ENCODE peak calls at places on chromosomes 5 and 9, in eight cellular contexts. One of them, this sample, is unnamed. For H3K36me3, the result is how much of the 10 kb centered on the place peaks cover.

GRCh38 chr5:175386526-175386925 is 57.5 kb downstream of the DRD1 start:
- DNase-seq in heart right ventricle: no peak
- DNase-seq in MM.1S: no peak
- DNase-seq in uterus: no peak
- DNase-seq in GM23338: no peak
- DNase-seq in endothelial cell of umbilical vein: no peak
- DNase-seq in right lobe of liver: no peak
- DNase-seq in PC-3: no peak
- DNase-seq in this sample: no peak

GRCh38 chr9:112120471-112120925 is 54.6 kb downstream of the SUSD1 start:
- DNase-seq in heart right ventricle: no peak
- DNase-seq in MM.1S: no peak
- DNase-seq in uterus: no peak
- DNase-seq in GM23338: peak
- DNase-seq in endothelial cell of umbilical vein: no peak
- DNase-seq in right lobe of liver: no peak
- DNase-seq in PC-3: no peak
- DNase-seq in this sample: peak

GRCh38 chr5:117473075-117473595 is 898.5 kb upstream of the SEMA6A start:
- DNase-seq in heart right ventricle: no peak
- DNase-seq in MM.1S: no peak
- DNase-seq in uterus: no peak
- DNase-seq in GM23338: no peak
- DNase-seq in endothelial cell of umbilical vein: no peak
- DNase-seq in right lobe of liver: no peak
- DNase-seq in PC-3: no peak
- DNase-seq in this sample: no peak

GRCh38 chr5:99955962-99956361 is 579.2 kb upstream of the FAM174A start:
- DNase-seq in heart right ventricle: no peak
- DNase-seq in MM.1S: no peak
- DNase-seq in uterus: no peak
- DNase-seq in GM23338: no peak
- DNase-seq in endothelial cell of umbilical vein: no peak
- DNase-seq in right lobe of liver: no peak
- DNase-seq in PC-3: no peak
- DNase-seq in this sample: no peak

GRCh38 chr5:17441351-17441750 is 56.7 kb upstream of the TAF11L2 start:
- DNase-seq in heart right ventricle: no peak
- DNase-seq in MM.1S: no peak
- DNase-seq in uterus: no peak
- DNase-seq in GM23338: no peak
- DNase-seq in endothelial cell of umbilical vein: no peak
- DNase-seq in right lobe of liver: no peak
- DNase-seq in PC-3: peak
- DNase-seq in this sample: no peak

GRCh38 chr5:108420755-108421154 is 38.9 kb upstream of the FBXL17 start:
- DNase-seq in heart right ventricle: no peak
- DNase-seq in MM.1S: no peak
- DNase-seq in uterus: no peak
- DNase-seq in GM23338: no peak
- DNase-seq in endothelial cell of umbilical vein: no peak
- DNase-seq in right lobe of liver: no peak
- DNase-seq in PC-3: no peak
- DNase-seq in this sample: no peak

GRCh38 chr9:18605763-18606162 is 131.8 kb downstream of the ADAMTSL1 start:
- DNase-seq in heart right ventricle: peak
- DNase-seq in MM.1S: no peak
- DNase-seq in uterus: peak
- DNase-seq in GM23338: no peak
- DNase-seq in endothelial cell of umbilical vein: peak
- DNase-seq in right lobe of liver: peak
- DNase-seq in PC-3: no peak
- DNase-seq in this sample: no peak

GRCh38 chr5:108686676-108687075 is 61.0 kb upstream of the FER start:
- DNase-seq in heart right ventricle: no peak
- DNase-seq in MM.1S: no peak
- DNase-seq in uterus: no peak
- DNase-seq in GM23338: peak
- DNase-seq in endothelial cell of umbilical vein: no peak
- DNase-seq in right lobe of liver: no peak
- DNase-seq in PC-3: no peak
- DNase-seq in this sample: no peak

GRCh38 chr5:98705841-98706240 is 67.6 kb upstream of the RGMB start:
- DNase-seq in heart right ventricle: no peak
- DNase-seq in MM.1S: no peak
- DNase-seq in uterus: no peak
- DNase-seq in GM23338: no peak
- DNase-seq in endothelial cell of umbilical vein: no peak
- DNase-seq in right lobe of liver: no peak
- DNase-seq in PC-3: peak
- DNase-seq in this sample: no peak

GRCh38 chr9:129497064-129497836 is 123.7 kb downstream of the C9orf50 start:
- DNase-seq in heart right ventricle: peak
- DNase-seq in MM.1S: no peak
- DNase-seq in uterus: peak
- DNase-seq in GM23338: peak
- DNase-seq in endothelial cell of umbilical vein: peak
- DNase-seq in right lobe of liver: peak
- DNase-seq in PC-3: no peak
- DNase-seq in this sample: peak

GRCh38 chr5:41281215-41281810 is 68.0 kb upstream of the C6 start:
- DNase-seq in heart right ventricle: no peak
- DNase-seq in MM.1S: no peak
- DNase-seq in uterus: no peak
- DNase-seq in GM23338: no peak
- DNase-seq in endothelial cell of umbilical vein: no peak
- DNase-seq in right lobe of liver: no peak
- DNase-seq in PC-3: no peak
- DNase-seq in this sample: no peak

GRCh38 chr5:147464211-147464610 is 45.7 kb downstream of the DPYSL3 start:
- DNase-seq in heart right ventricle: no peak
- DNase-seq in MM.1S: peak
- DNase-seq in uterus: no peak
- DNase-seq in GM23338: peak
- DNase-seq in endothelial cell of umbilical vein: peak
- DNase-seq in right lobe of liver: no peak
- DNase-seq in PC-3: peak
- DNase-seq in this sample: peak

GRCh38 chr9:127178646-127179632 is 56.5 kb upstream of the ANGPTL2 start:
- DNase-seq in heart right ventricle: peak
- DNase-seq in MM.1S: no peak
- DNase-seq in uterus: peak
- DNase-seq in GM23338: peak
- DNase-seq in endothelial cell of umbilical vein: peak
- DNase-seq in right lobe of liver: no peak
- DNase-seq in PC-3: no peak
- DNase-seq in this sample: no peak

GRCh38 chr5:139659673-139660072 is 11.5 kb downstream of the CXXC5 start:
- DNase-seq in heart right ventricle: no peak
- DNase-seq in MM.1S: no peak
- DNase-seq in uterus: no peak
- DNase-seq in GM23338: peak
- DNase-seq in endothelial cell of umbilical vein: peak
- DNase-seq in right lobe of liver: no peak
- DNase-seq in PC-3: no peak
- DNase-seq in this sample: peak

GRCh38 chr5:69309380-69309779 is 23.2 kb downstream of the CCDC125 start:
- DNase-seq in heart right ventricle: no peak
- DNase-seq in MM.1S: no peak
- DNase-seq in uterus: no peak
- DNase-seq in GM23338: no peak
- DNase-seq in endothelial cell of umbilical vein: no peak
- DNase-seq in right lobe of liver: no peak
- DNase-seq in PC-3: no peak
- DNase-seq in this sample: no peak

GRCh38 chr5:166772770-166773169 is 1518.7 kb upstream of the WWC1 start:
- DNase-seq in heart right ventricle: no peak
- DNase-seq in MM.1S: no peak
- DNase-seq in uterus: no peak
- DNase-seq in GM23338: no peak
- DNase-seq in endothelial cell of umbilical vein: no peak
- DNase-seq in right lobe of liver: no peak
- DNase-seq in PC-3: peak
- DNase-seq in this sample: no peak

DNA sequence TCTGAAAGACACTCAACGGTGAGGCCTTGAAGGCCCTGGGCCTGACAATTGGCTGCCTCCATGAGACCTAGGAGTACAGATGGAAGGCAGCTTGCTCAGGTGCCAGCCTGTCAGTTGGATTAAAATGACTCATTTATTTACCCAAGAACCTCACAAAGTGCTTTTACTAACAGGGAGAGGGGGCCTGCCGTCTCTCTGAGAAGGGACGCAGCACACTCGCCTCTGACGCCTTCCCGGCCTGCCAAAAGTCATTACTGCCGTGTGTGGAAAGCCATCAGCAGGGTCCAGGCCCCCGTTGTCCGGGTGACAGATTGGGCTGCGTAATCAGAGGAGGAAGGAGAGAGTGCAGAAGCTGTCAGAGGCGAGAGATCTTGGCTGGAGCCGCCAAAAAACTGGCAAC is 32.4 kb downstream of the DDX31 start:
- DNase-seq in heart right ventricle: no peak
- DNase-seq in MM.1S: no peak
- DNase-seq in uterus: no peak
- DNase-seq in GM23338: no peak
- DNase-seq in endothelial cell of umbilical vein: no peak
- DNase-seq in right lobe of liver: no peak
- DNase-seq in PC-3: peak
- DNase-seq in this sample: no peak
- H3K36me3 ChIP-seq in heart right ventricle: half or more
- H3K36me3 ChIP-seq in MM.1S: under half
- H3K36me3 ChIP-seq in uterus: under half
- H3K36me3 ChIP-seq in GM23338: under half
- H3K36me3 ChIP-seq in endothelial cell of umbilical vein: under half
- H3K36me3 ChIP-seq in right lobe of liver: under half
- H3K36me3 ChIP-seq in PC-3: under half
- H3K36me3 ChIP-seq in this sample: under half

GRCh38 chr5:169758886-169759285 is 121.8 kb downstream of the DOCK2 start:
- DNase-seq in heart right ventricle: no peak
- DNase-seq in MM.1S: no peak
- DNase-seq in uterus: no peak
- DNase-seq in GM23338: no peak
- DNase-seq in endothelial cell of umbilical vein: no peak
- DNase-seq in right lobe of liver: no peak
- DNase-seq in PC-3: no peak
- DNase-seq in this sample: no peak

GRCh38 chr5:169763437-169764301 is 126.6 kb downstream of the DOCK2 start:
- DNase-seq in heart right ventricle: no peak
- DNase-seq in MM.1S: no peak
- DNase-seq in uterus: no peak
- DNase-seq in GM23338: no peak
- DNase-seq in endothelial cell of umbilical vein: no peak
- DNase-seq in right lobe of liver: no peak
- DNase-seq in PC-3: no peak
- DNase-seq in this sample: no peak

GRCh38 chr5:169762338-169763095 is 125.4 kb downstream of the DOCK2 start:
- DNase-seq in heart right ventricle: no peak
- DNase-seq in MM.1S: no peak
- DNase-seq in uterus: no peak
- DNase-seq in GM23338: no peak
- DNase-seq in endothelial cell of umbilical vein: no peak
- DNase-seq in right lobe of liver: no peak
- DNase-seq in PC-3: peak
- DNase-seq in this sample: peak

GRCh38 chr5:169757016-169757415 is 119.9 kb downstream of the DOCK2 start:
- DNase-seq in heart right ventricle: no peak
- DNase-seq in MM.1S: no peak
- DNase-seq in uterus: no peak
- DNase-seq in GM23338: no peak
- DNase-seq in endothelial cell of umbilical vein: no peak
- DNase-seq in right lobe of liver: no peak
- DNase-seq in PC-3: no peak
- DNase-seq in this sample: no peak

GRCh38 chr5:169760229-169760628 is 123.2 kb downstream of the DOCK2 start:
- DNase-seq in heart right ventricle: no peak
- DNase-seq in MM.1S: no peak
- DNase-seq in uterus: no peak
- DNase-seq in GM23338: no peak
- DNase-seq in endothelial cell of umbilical vein: no peak
- DNase-seq in right lobe of liver: no peak
- DNase-seq in PC-3: no peak
- DNase-seq in this sample: no peak
- H3K36me3 ChIP-seq in heart right ventricle: under half
- H3K36me3 ChIP-seq in MM.1S: under half
- H3K36me3 ChIP-seq in uterus: under half
- H3K36me3 ChIP-seq in GM23338: under half
- H3K36me3 ChIP-seq in endothelial cell of umbilical vein: under half
- H3K36me3 ChIP-seq in right lobe of liver: under half
- H3K36me3 ChIP-seq in PC-3: under half
- H3K36me3 ChIP-seq in this sample: under half

DNA sequence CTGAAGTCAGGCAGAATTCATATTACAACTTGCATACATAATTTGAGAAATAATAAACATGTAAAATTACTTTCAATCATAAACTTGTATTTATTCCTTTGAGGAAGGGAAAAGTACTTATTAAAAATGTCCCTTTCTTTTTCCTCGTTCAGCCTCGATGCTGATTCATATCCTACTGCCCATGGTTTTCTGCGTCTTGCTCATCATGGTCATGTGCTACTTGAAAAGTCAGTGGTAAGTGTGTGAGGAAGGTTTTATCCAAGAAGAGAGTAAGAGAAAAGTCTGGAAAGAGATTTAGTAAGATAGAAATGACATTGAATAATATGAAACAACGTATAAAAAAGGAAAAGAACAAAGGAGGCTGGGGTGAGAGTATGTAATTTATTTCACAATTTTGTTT is 85.9 kb downstream of the OSMR start:
- DNase-seq in heart right ventricle: no peak
- DNase-seq in MM.1S: no peak
- DNase-seq in uterus: no peak
- DNase-seq in GM23338: no peak
- DNase-seq in endothelial cell of umbilical vein: no peak
- DNase-seq in right lobe of liver: no peak
- DNase-seq in PC-3: no peak
- DNase-seq in this sample: no peak
- H3K36me3 ChIP-seq in heart right ventricle: half or more
- H3K36me3 ChIP-seq in MM.1S: under half
- H3K36me3 ChIP-seq in uterus: under half
- H3K36me3 ChIP-seq in GM23338: under half
- H3K36me3 ChIP-seq in endothelial cell of umbilical vein: under half
- H3K36me3 ChIP-seq in right lobe of liver: under half
- H3K36me3 ChIP-seq in PC-3: under half
- H3K36me3 ChIP-seq in this sample: under half

DNA sequence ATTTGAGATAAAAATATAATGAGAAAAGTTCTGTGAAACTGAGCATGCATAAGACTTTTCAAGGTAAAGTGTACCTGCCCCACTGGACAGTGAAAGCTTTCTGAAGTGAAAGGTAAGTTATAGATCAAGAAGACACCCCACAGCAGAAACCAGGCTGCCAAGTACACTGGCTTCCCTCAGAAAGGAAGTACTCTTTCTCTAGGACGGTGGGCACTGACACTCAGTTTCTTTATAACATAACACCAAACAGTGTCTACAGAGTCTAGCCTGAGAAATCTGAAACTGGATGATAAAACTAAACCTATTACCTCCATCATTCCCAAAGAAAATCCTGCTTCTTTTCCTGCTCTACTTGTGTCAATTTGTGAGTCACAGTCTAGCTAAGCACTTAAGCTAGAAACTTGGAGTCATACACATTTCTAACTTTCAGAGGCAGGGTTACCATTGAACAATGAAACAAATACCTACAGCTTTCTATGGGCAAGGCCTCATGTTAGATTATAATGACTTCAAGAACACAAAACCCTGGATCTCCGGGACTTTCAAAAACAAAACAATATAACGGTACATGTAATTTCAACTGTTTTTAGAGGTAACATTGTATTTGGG is 136.7 kb downstream of the CPLANE1 start:
- DNase-seq in heart right ventricle: no peak
- DNase-seq in MM.1S: peak
- DNase-seq in uterus: no peak
- DNase-seq in GM23338: no peak
- DNase-seq in endothelial cell of umbilical vein: no peak
- DNase-seq in right lobe of liver: no peak
- DNase-seq in PC-3: no peak
- DNase-seq in this sample: no peak
- H3K36me3 ChIP-seq in heart right ventricle: half or more
- H3K36me3 ChIP-seq in MM.1S: under half
- H3K36me3 ChIP-seq in uterus: under half
- H3K36me3 ChIP-seq in GM23338: under half
- H3K36me3 ChIP-seq in endothelial cell of umbilical vein: under half
- H3K36me3 ChIP-seq in right lobe of liver: under half
- H3K36me3 ChIP-seq in PC-3: under half
- H3K36me3 ChIP-seq in this sample: under half